ENCODE peak calls at places on chromosomes 7 and 10, in nine cellular contexts. Q is heart right ventricle; J is dorsolateral prefrontal cortex; P is psoas muscle; T is small intestine; B is SK-N-MC; W is OCI-LY7; H is lower lobe of right lung; O is CD8-positive, alpha-beta memory T cell. M is an unnamed sample.

GRCh38 chr10:124743188-124744046 is 761 bp downstream of the FAM53B start:
- DNase-seq in T (no peak), W (peak; percentile 57), J (no peak), P (peak; percentile 53), Q (no peak), H (peak; percentile 69), O (no peak), B (no peak), M (no peak)

GRCh38 chr10:120426306-120426705 is 30.7 kb upstream of the PLPP4 start:
- DNase-seq in B (no peak), O (no peak), Q (no peak), J (no peak), H (no peak), W (no peak), T (no peak), P (no peak), M (no peak)

GRCh38 chr10:113712755-113713154 is 33.0 kb downstream of the CASP7 start:
- DNase-seq in B (no peak), Q (no peak), T (no peak), J (no peak), W (no peak), H (no peak), O (no peak), P (no peak), M (no peak)

GRCh38 chr10:101694056-101694673 is 805 bp downstream of the FBXW4 start:
- DNase-seq in O (peak; percentile 80), T (peak; percentile 73), P (peak; percentile 57), Q (peak; percentile 39), B (no peak), H (peak; percentile 78), W (peak; percentile 78), J (peak; percentile 43), M (no peak)

GRCh38 chr7:108736266-108736891 is 166.7 kb downstream of the DNAJB9 start:
- DNase-seq in P (no peak), T (no peak), O (no peak), B (no peak), H (no peak), Q (no peak), J (no peak), W (no peak), M (no peak)

GRCh38 chr10:112584276-112584675 is 137.3 kb downstream of the VTI1A start:
- DNase-seq in J (no peak), P (no peak), O (no peak), B (no peak), H (no peak), W (no peak), T (no peak), Q (no peak), M (no peak)

GRCh38 chr10:99843310-99843709 is 60.9 kb downstream of the ABCC2 start:
- DNase-seq in Q (no peak), J (no peak), P (no peak), O (no peak), H (no peak), T (no peak), W (no peak), B (no peak), M (no peak)

GRCh38 chr7:151246161-151247015 is 2.1 kb downstream of the SMARCD3 start:
- DNase-seq in O (no peak), T (no peak), H (peak; percentile 35), J (no peak), B (no peak), W (no peak), P (no peak), Q (no peak), M (no peak)

GRCh38 chr7:141071260-141071854 is 2.5 kb upstream of the TMEM178B start:
- DNase-seq in T (peak; percentile 4), Q (peak; percentile 37), W (peak; percentile 48), H (no peak), J (peak; percentile 87), P (peak; percentile 35), B (no peak), O (no peak), M (no peak)

GRCh38 chr7:133315332-133316040 is 62.6 kb downstream of the EXOC4 start:
- DNase-seq in W (no peak), H (no peak), O (no peak), P (no peak), T (no peak), J (no peak), B (no peak), Q (no peak), M (peak; percentile 16)

GRCh38 chr10:77823811-77824542 is 102.6 kb downstream of the DLG5 start:
- DNase-seq in P (no peak), B (no peak), J (no peak), O (no peak), H (peak; percentile 23), W (no peak), T (no peak), Q (no peak), M (no peak)

GRCh38 chr7:5420108-5420840 is 3.4 kb downstream of the TNRC18 start:
- DNase-seq in J (no peak), H (peak; percentile 61), T (peak; percentile 20), B (no peak), Q (no peak), P (peak; percentile 46), O (peak; percentile 34), W (no peak), M (no peak)

GRCh38 chr7:85447004-85447403 is 260.1 kb upstream of the SEMA3D start:
- DNase-seq in H (no peak), P (no peak), Q (no peak), W (no peak), O (no peak), T (no peak), B (no peak), J (no peak), M (no peak)

GRCh38 chr10:128576916-128577670 is 450.9 kb upstream of the MKI67 start:
- DNase-seq in B (no peak), T (no peak), O (no peak), P (no peak), W (no peak), Q (no peak), J (no peak), H (no peak), M (peak; percentile 57)

DNA sequence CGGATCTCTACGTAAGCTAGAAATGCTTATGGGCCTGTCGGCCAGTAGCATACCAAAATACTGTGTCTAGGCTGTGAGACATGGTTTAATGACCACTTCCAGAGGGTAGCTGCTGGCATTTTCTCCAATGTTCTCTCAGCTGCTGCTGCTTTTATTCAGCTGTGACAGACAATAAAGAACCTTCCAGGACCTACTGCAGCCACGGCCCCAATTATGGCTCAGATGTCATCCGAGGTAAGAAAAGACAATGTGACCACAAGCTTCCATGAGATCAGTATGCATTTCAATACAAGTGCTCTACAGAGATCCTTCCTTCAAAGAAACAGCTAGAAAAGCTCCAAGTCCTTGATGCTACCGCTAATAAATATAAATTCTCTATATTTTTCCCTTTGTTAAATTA is 256.2 kb downstream of the SDHAF3 start:
- DNase-seq in J (no peak), W (no peak), B (no peak), H (no peak), Q (no peak), T (no peak), O (no peak), P (no peak), M (no peak)
- H3K4me3 ChIP-seq in J (no peak overlapping the region), W (no peak overlapping the region), B (no peak overlapping the region), H (no peak overlapping the region), Q (no peak overlapping the region), T (no peak overlapping the region), O (no peak overlapping the region), P (no peak overlapping the region), M (no peak overlapping the region)

DNA sequence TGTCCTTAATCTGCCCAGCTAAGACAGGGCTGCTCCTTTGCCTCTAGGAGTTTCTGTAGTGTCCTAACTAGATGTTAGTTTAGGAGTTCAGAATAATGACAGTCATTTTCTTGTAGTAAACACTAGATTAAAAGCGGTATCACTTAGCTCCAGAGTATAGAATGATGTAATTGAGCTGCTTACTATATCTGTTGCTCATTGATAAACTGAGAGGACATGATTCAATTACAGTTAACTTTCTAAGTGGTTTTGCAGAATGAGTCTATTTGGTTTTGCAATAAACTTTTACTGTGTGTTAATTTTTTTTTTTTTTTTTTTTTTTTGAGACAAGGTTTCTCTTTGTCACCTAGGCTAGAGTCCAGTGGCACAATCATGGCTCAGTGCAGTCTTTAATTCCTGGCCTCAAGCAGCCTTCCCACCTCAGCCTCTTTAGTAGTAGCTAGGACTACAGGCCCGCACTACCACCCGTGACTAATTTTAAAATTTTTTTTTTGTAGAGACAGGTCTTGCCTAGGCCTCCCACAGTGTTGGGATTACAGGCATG is 1.8 kb downstream of the STMP1 start:
- DNase-seq in B (no peak), W (no peak), P (no peak), J (no peak), Q (no peak), T (no peak), O (no peak), H (no peak), M (no peak)
- H3K4me3 ChIP-seq in B (peak overlapping the region; percentile 100), W (no peak overlapping the region), P (peak overlapping the region; percentile 100), J (no peak overlapping the region), Q (peak overlapping the region; percentile 94), T (no peak overlapping the region), O (no peak overlapping the region), H (no peak overlapping the region), M (no peak overlapping the region)

GRCh38 chr10:69089638-69090599 is 2.0 kb downstream of the SRGN start:
- DNase-seq in O (peak; percentile 87), J (peak; percentile 18), W (no peak), T (peak; percentile 42), B (no peak), Q (peak; percentile 44), H (no peak), P (no peak), M (no peak)
- H3K4me3 ChIP-seq in O (peak overlapping the region; percentile 87), J (peak overlapping the region; percentile 49), W (no peak overlapping the region), T (no peak overlapping the region), B (no peak overlapping the region), Q (peak overlapping the region; percentile 71), H (peak overlapping the region; percentile 57), P (peak overlapping the region; percentile 64), M (no peak overlapping the region)

DNA sequence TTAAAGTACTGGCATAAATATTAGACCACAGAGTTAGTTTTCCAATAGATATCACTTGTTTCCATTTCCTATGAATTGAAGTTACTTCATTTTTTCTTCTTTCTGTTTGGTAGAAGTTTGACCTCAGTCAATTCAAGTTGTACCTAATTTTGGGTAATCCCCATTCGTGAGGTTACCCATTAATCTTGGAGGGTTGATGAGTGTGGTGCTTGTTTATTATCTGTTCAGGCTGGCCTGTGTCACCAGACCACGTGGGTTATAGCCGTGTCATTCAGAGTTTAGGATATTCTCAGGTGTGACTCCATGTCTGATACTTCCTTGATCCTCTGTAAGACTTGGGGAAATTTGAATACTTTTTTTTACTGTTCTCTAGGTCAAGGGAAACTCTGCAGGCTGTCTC is 133.9 kb upstream of the TPK1 start:
- DNase-seq in J (no peak), H (no peak), P (no peak), O (no peak), W (no peak), B (no peak), T (no peak), Q (no peak), M (no peak)
- H3K4me3 ChIP-seq in J (no peak overlapping the region), H (no peak overlapping the region), P (no peak overlapping the region), O (no peak overlapping the region), W (no peak overlapping the region), B (no peak overlapping the region), T (no peak overlapping the region), Q (no peak overlapping the region), M (no peak overlapping the region)

GRCh38 chr7:90211391-90212148 is at the start of gene STEAP2:
- DNase-seq in P (peak; percentile 91), O (no peak), H (peak; percentile 87), W (no peak), Q (peak; percentile 84), B (no peak), T (peak; percentile 90), J (peak; percentile 77), M (peak; percentile 84)
- H3K4me3 ChIP-seq in P (peak within 1 kb of the TSS; percentile 73), O (no peak within 1 kb of the TSS), H (peak within 1 kb of the TSS; percentile 62), W (no peak within 1 kb of the TSS), Q (peak within 1 kb of the TSS; percentile 61), B (peak within 1 kb of the TSS; percentile 93), T (peak within 1 kb of the TSS; percentile 70), J (peak within 1 kb of the TSS; percentile 67), M (peak within 1 kb of the TSS; percentile 74)

GRCh38 chr10:7861509-7862120 is 43.3 kb downstream of the TAF3 start:
- DNase-seq in P (no peak), H (no peak), B (no peak), W (no peak), Q (no peak), J (no peak), O (no peak), T (no peak), M (no peak)
- H3K4me3 ChIP-seq in P (no peak overlapping the region), H (no peak overlapping the region), B (no peak overlapping the region), W (no peak overlapping the region), Q (no peak overlapping the region), J (no peak overlapping the region), O (no peak overlapping the region), T (no peak overlapping the region), M (no peak overlapping the region)

M was measured in skeletal muscle cell.